ENCODE peak calls at places on chromosomes 3 and 15, in six cellular contexts. E is neural progenitor cell, T is SK-N-SH, W is PC-3, N is GM23338, X is hepatocyte. J is an unnamed sample.

GRCh38 chr15:96626936-96627577 is 296.6 kb downstream of the NR2F2 start:
- DNase-seq in E (no peak), T (no peak), W (no peak), N (no peak), X (no peak), J (no peak)

GRCh38 chr15:47708116-47708515 is 9.2 kb upstream of the SEMA6D start:
- DNase-seq in E (no peak), T (no peak), W (no peak), N (no peak), X (peak), J (no peak)

GRCh38 chr3:183265157-183265642 is 12.1 kb downstream of the B3GNT5 start:
- DNase-seq in E (peak), T (no peak), W (no peak), N (peak), X (no peak), J (no peak)

GRCh38 chr3:138375446-138375845 is 27.1 kb downstream of the MRAS start:
- DNase-seq in E (no peak), T (no peak), W (no peak), N (no peak), X (no peak), J (no peak)

GRCh38 chr3:150917941-150918340 is 12.7 kb upstream of the MINDY4B start:
- DNase-seq in E (no peak), T (no peak), W (no peak), N (no peak), X (no peak), J (no peak)

GRCh38 chr15:62798536-62798935 is 244.0 kb upstream of the TPM1 start:
- DNase-seq in E (no peak), T (no peak), W (no peak), N (no peak), X (no peak), J (no peak)

GRCh38 chr3:14273886-14274517 is 95.4 kb downstream of the LSM3 start:
- DNase-seq in E (no peak), T (no peak), W (peak), N (no peak), X (no peak), J (no peak)

GRCh38 chr3:38713121-38713520 is 63.6 kb upstream of the SCN5A start:
- DNase-seq in E (no peak), T (no peak), W (no peak), N (no peak), X (no peak), J (no peak)

GRCh38 chr3:41920406-41920970 is 41.4 kb downstream of the ULK4 start:
- DNase-seq in E (peak), T (no peak), W (no peak), N (no peak), X (no peak), J (no peak)

GRCh38 chr15:62792960-62793758 is 249.4 kb upstream of the TPM1 start:
- DNase-seq in E (no peak), T (peak), W (no peak), N (no peak), X (no peak), J (no peak)

GRCh38 chr3:62277986-62278385 is 95.4 kb downstream of the FEZF2 start:
- DNase-seq in E (no peak), T (no peak), W (no peak), N (no peak), X (no peak), J (no peak)

GRCh38 chr3:159761377-159761776 is 227.3 kb upstream of the IL12A start:
- DNase-seq in E (no peak), T (peak), W (peak), N (no peak), X (no peak), J (no peak)

GRCh38 chr3:29468150-29468549 is 187.3 kb downstream of the RBMS3 start:
- DNase-seq in E (no peak), T (no peak), W (no peak), N (no peak), X (no peak), J (no peak)

GRCh38 chr15:67765706-67766105 is 59.6 kb upstream of the SKOR1 start:
- DNase-seq in E (no peak), T (no peak), W (no peak), N (no peak), X (no peak), J (no peak)

GRCh38 chr3:66362541-66362941 is 138.3 kb downstream of the LRIG1 start:
- DNase-seq in E (no peak), T (no peak), W (peak), N (peak), X (no peak), J (no peak)

GRCh38 chr3:192413461-192413860 is 313.9 kb downstream of the FGF12 start:
- DNase-seq in E (no peak), T (no peak), W (no peak), N (no peak), X (no peak), J (no peak)

GRCh38 chr15:52234596-52235541 is 43.7 kb upstream of the GNB5 start:
- DNase-seq in E (no peak), T (no peak), W (no peak), N (no peak), X (no peak), J (no peak)

GRCh38 chr3:38455639-38456430 is 2.1 kb downstream of the ACVR2B start:
- DNase-seq in E (peak), T (peak), W (no peak), N (peak), X (no peak), J (no peak)

GRCh38 chr15:41494190-41494921 is 682 bp downstream of the ITPKA start:
- DNase-seq in E (peak), T (peak), W (peak), N (peak), X (peak), J (peak)

GRCh38 chr15:43934480-43934879 is 107.7 kb downstream of the WDR76 start:
- DNase-seq in E (no peak), T (no peak), W (no peak), N (no peak), X (no peak), J (no peak)

GRCh38 chr3:48468329-48468731 is 21.8 kb downstream of the ATRIP start:
- DNase-seq in E (no peak), T (peak), W (no peak), N (no peak), X (no peak), J (no peak)

GRCh38 chr3:99330924-99331532 is 307.4 kb upstream of the COL8A1 start:
- DNase-seq in E (no peak), T (no peak), W (peak), N (no peak), X (no peak), J (no peak)

DNA sequence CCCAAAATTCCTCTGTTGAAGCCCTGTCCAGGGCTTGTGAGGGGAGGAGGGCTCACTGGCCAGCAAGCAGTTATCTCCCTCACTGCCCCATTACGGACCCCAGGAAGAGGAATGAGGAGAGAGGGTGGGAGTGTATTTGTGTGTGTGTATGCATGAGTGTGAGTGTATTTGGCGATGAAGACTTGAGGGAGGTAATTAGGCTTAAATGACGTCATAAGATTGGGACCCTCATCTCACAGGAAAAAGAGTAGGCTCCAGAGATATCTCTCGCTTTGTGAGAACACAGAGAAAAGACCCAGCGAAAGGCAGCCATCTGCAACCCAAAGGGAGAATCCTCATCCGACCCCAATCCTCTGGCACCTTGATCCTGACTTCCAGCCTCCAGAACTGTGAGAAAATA is 32.2 kb downstream of the ADCY5 start:
- DNase-seq in E (no peak), T (no peak), W (no peak), N (no peak), X (no peak), J (no peak)
- H3K27ac ChIP-seq in E (no peak), T (no peak), W (no peak), N (no peak), X (no peak), J (no peak)

DNA sequence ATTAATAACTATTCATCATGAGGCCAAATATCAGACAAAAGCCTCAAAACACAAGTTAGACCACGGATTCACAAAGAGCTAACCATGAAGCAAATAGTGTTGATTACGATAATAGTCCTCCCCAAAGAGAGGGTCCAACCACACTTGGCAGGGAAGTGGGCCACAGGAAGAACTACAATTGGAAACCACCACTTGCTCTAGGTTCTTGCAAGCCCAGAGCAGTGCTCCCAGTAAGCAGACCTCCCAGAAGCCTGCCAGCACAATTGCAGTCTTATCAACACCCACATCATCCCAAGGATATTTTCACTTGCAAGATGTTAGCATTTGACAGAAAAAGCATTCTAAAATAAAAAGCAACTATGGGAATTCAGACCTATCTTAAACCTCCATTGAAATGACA is 11.3 kb downstream of the SETD2 start:
- DNase-seq in E (no peak), T (no peak), W (no peak), N (peak), X (no peak), J (no peak)
- H3K4me3 ChIP-seq in E (no peak), T (no peak), W (no peak), N (no peak), X (no peak), J (no peak)

DNA sequence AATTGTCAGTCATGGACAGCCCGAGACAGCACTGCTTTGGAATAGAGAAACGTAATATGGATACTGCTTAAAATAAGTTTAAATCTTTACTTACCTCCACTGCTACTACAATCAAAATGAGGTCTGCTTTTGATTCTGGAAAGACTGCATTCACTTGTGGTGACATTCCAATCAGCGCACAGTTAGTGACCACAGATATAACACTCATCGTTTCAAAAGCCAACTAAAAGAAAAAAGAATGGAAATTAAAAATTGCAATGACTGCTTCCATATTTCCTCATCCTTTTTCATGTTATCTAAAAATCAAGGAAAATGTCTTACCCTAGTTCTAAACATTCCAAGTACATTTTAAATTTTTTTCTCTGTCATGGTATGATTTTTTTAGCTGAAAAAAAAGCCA is 72.2 kb downstream of the ANO10 start:
- DNase-seq in E (no peak), T (no peak), W (peak), N (no peak), X (no peak), J (no peak)
- TF ChIP-seq EZH2phosphoT487 in E (no peak), T (no peak), W (no peak), N (no peak), X (no peak), J (no peak)

DNA sequence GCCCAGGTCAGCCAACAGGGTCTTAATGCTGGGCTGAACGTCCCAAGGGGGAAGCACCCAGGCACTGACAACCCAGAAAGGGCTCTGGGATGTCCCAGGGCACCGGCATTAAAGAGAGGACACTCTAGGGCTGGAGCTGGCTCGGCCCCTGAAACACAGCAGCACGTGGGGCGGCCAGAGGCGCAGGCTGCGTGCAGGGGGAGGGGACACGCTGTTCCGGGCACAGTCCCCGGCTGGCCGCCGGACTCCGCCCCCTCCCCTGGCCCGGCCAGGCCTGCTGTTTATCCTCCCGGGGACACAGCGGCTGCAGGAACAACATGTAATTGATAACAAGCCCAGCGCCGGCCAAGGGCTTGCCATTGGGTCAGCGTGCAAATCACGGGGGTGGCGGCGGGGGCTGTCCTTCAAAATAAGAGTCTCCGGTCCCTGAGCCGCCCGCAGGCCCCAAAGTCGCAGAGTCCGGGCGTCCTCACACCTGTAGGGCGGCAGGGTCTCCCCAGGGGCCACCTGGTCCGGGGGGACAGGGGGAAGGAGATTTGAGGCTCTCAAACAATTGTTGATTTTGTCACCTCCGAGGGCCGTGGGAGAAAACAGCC is 1.3 kb downstream of the KLF15 start:
- DNase-seq in E (peak), T (peak), W (no peak), N (peak), X (peak), J (peak)
- H3K27ac ChIP-seq in E (no peak), T (no peak), W (no peak), N (peak), X (peak), J (peak)

GRCh38 chr3:142889263-142890014 is 556 bp upstream of the PCOLCE2 start:
- DNase-seq in E (no peak), T (no peak), W (no peak), N (peak), X (no peak), J (no peak)

GRCh38 chr3:142888484-142889262 is at the start of gene PCOLCE2:
- DNase-seq in E (peak), T (peak), W (peak), N (peak), X (peak), J (peak)

GRCh38 chr3:142886938-142887337 is 1.9 kb downstream of the PCOLCE2 start:
- DNase-seq in E (no peak), T (no peak), W (peak), N (no peak), X (peak), J (no peak)

GRCh38 chr3:142886021-142886420 is 2.9 kb downstream of the PCOLCE2 start:
- DNase-seq in E (no peak), T (no peak), W (no peak), N (no peak), X (no peak), J (no peak)

DNA sequence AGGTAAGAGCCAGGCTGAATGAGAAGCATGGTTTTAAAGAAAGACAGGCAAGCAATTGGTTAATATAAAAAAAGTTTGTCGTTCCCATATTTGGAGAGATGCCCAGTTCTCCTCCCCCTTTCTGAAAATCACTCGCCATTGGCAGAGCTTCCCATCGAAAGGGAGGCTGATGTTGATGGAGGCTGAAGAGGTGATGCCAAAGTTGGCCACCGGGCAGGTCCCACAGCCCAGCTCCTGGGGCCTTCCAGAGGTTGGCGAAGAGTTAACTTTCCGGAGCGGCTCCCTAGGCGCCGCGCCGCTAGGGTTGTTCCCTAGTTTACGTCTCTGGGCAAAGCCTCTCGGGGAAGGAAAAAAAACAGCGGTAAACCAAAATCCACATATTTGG is 792 bp downstream of the PCOLCE2 start:
- DNase-seq in E (no peak), T (peak), W (peak), N (peak), X (peak), J (no peak)
- H3K4me3 ChIP-seq in E (peak), T (peak), W (peak), N (peak), X (peak), J (peak)

GRCh38 chr3:194351080-194351672 is at the start of gene CPN2:
- DNase-seq in E (no peak), T (no peak), W (no peak), N (no peak), X (no peak), J (no peak)
- TF ChIP-seq EZH2phosphoT487 in E (no peak), T (no peak), W (no peak), N (no peak), X (no peak), J (no peak)